ENCODE peak calls at places on chromosome 7, in four cellular contexts. J is NCI-H748 treated with DMSO at 0.1 percent for 48 hours, L is MM.1S, Y is activated T-helper 1 cell treated with Interleukin-2 at 50 U/mL for 16 hours. P is an unnamed sample.

GRCh38 chr7:98204670-98205069 is 6.6 kb upstream of the BHLHA15 start:
- DNase-seq in J (no peak), L (no peak), Y (no peak), P (no peak)

GRCh38 chr7:41478187-41478586 is 224.7 kb downstream of the INHBA start:
- DNase-seq in J (no peak), L (no peak), Y (no peak), P (no peak)

GRCh38 chr7:124752310-124752709 is 13.3 kb downstream of the GPR37 start:
- DNase-seq in J (no peak), L (no peak), Y (no peak), P (no peak)

GRCh38 chr7:51079494-51079893 is 237.1 kb downstream of the COBL start:
- DNase-seq in J (no peak), L (no peak), Y (no peak), P (no peak)

GRCh38 chr7:2969398-2970306 is 74.0 kb downstream of the CARD11 start:
- DNase-seq in J (no peak), L (no peak), Y (no peak), P (no peak)

GRCh38 chr7:135151162-135151932 is 3.5 kb downstream of the TMEM140 start:
- DNase-seq in J (no peak), L (no peak), Y (no peak), P (no peak)

GRCh38 chr7:101502466-101503098 is 126.5 kb downstream of the MYL10 start:
- DNase-seq in J (no peak), L (no peak), Y (no peak), P (no peak)

GRCh38 chr7:105677395-105677701 is 96.1 kb upstream of the EFCAB10 start:
- DNase-seq in J (peak), L (no peak), Y (no peak), P (no peak)

GRCh38 chr7:131330299-131330698 is 2.6 kb downstream of the MKLN1 start:
- DNase-seq in J (no peak), L (no peak), Y (no peak), P (no peak)

GRCh38 chr7:2654059-2654458 is 22.3 kb downstream of the TTYH3 start:
- DNase-seq in J (no peak), L (no peak), Y (no peak), P (no peak)